ENCODE peak calls at places on chromosomes 7 and 10, in ten cellular contexts. R is A172; J is M059J; N is hepatic stellate cell; S is T-cell; H is mesothelial cell of epicardium; B is nephron progenitor cell; E is CD8-positive, alpha-beta T cell; K is body of pancreas; Y is AG04450. D is an unnamed sample.

GRCh38 chr7:17660116-17660515 is 280.2 kb downstream of the SNX13 start:
- DNase-seq in S (no peak), K (no peak), N (no peak), R (no peak), E (no peak), J (peak), H (no peak), B (no peak), Y (peak), D (no peak)

GRCh38 chr7:92820191-92820590 is 16.2 kb downstream of the CDK6 start:
- DNase-seq in H (no peak), N (no peak), R (no peak), Y (no peak), J (no peak), S (no peak), E (no peak), K (no peak), B (no peak), D (no peak)

GRCh38 chr7:47806701-47807103 is 141.6 kb downstream of the PKD1L1 start:
- DNase-seq in J (no peak), R (no peak), H (no peak), K (peak), N (no peak), E (no peak), S (no peak), Y (no peak), B (no peak), D (no peak)

GRCh38 chr7:113936535-113936934 is 17.7 kb upstream of the PPP1R3A start:
- DNase-seq in K (no peak), J (no peak), S (no peak), E (no peak), R (no peak), H (no peak), N (no peak), Y (no peak), B (no peak), D (no peak)

GRCh38 chr10:79242620-79243152 is 104.6 kb upstream of the PPIF start:
- DNase-seq in R (no peak), J (no peak), B (peak), H (peak), K (peak), S (peak), N (peak), E (peak), Y (peak), D (peak)

GRCh38 chr7:74206589-74207120 is 3.2 kb upstream of the LAT2 start:
- DNase-seq in S (peak), N (peak), J (peak), B (peak), E (peak), Y (peak), R (peak), K (peak), H (peak), D (peak)

GRCh38 chr10:5945561-5946418 is 31.6 kb downstream of the IL15RA start:
- DNase-seq in R (peak), H (no peak), B (no peak), N (peak), S (no peak), E (no peak), K (peak), Y (peak), J (peak), D (peak)

GRCh38 chr7:140689199-140690152 is 7.0 kb upstream of the NDUFB2 start:
- DNase-seq in R (no peak), Y (no peak), K (no peak), H (no peak), N (no peak), B (no peak), J (no peak), S (no peak), E (no peak), D (no peak)

GRCh38 chr7:151689196-151689971 is 169.7 kb upstream of the RHEB start:
- DNase-seq in K (peak), B (no peak), H (no peak), N (no peak), R (peak), E (no peak), J (peak), Y (no peak), S (no peak), D (peak)

GRCh38 chr7:48250441-48250951 is 79.2 kb downstream of the ABCA13 start:
- DNase-seq in R (peak), H (no peak), K (no peak), Y (no peak), E (no peak), B (no peak), J (peak), N (peak), S (no peak), D (no peak)

GRCh38 chr7:117251687-117252086 is 71.2 kb downstream of the WNT2 start:
- DNase-seq in J (peak), B (no peak), Y (no peak), R (no peak), N (peak), S (no peak), E (no peak), H (no peak), K (no peak), D (no peak)

GRCh38 chr7:75892634-75893272 is 13.9 kb downstream of the RHBDD2 start:
- DNase-seq in E (no peak), J (peak), H (no peak), Y (no peak), S (no peak), R (no peak), N (no peak), K (peak), B (no peak), D (peak)

GRCh38 chr7:99409192-99409572 is 413 bp downstream of the BUD31 start:
- DNase-seq in E (no peak), N (no peak), R (no peak), H (no peak), B (no peak), S (no peak), Y (no peak), K (no peak), J (no peak), D (no peak)

GRCh38 chr7:54080525-54080924 is 461.6 kb upstream of the VSTM2A start:
- DNase-seq in E (no peak), S (no peak), N (no peak), H (no peak), K (no peak), R (no peak), B (no peak), Y (no peak), J (no peak), D (no peak)

GRCh38 chr10:110344622-110345021 is 39.9 kb upstream of the SMNDC1 start:
- DNase-seq in J (peak), R (no peak), H (no peak), Y (no peak), S (no peak), N (no peak), K (no peak), B (no peak), E (no peak), D (no peak)

GRCh38 chr10:124640056-124640455 is 104.1 kb downstream of the FAM53B start:
- DNase-seq in E (no peak), K (no peak), Y (no peak), J (no peak), R (no peak), B (no peak), H (no peak), S (no peak), N (no peak), D (no peak)

GRCh38 chr10:88064608-88065383 is 201.4 kb downstream of the PTEN start:
- DNase-seq in R (no peak), N (no peak), H (no peak), B (no peak), J (no peak), E (no peak), K (peak), Y (peak), S (no peak), D (peak)

GRCh38 chr10:42754155-42755027 is 28.2 kb upstream of the BMS1 start:
- DNase-seq in Y (no peak), R (no peak), J (no peak), S (no peak), K (peak), E (no peak), B (peak), N (no peak), H (no peak), D (peak)

GRCh38 chr10:101710793-101711192 is 15.8 kb upstream of the FBXW4 start:
- DNase-seq in H (no peak), K (no peak), R (no peak), J (no peak), E (no peak), S (no peak), B (no peak), Y (no peak), N (no peak), D (no peak)

GRCh38 chr7:22627136-22627535 is 99.9 kb upstream of the IL6 start:
- DNase-seq in E (no peak), B (no peak), N (no peak), Y (no peak), H (no peak), K (no peak), R (peak), J (peak), S (no peak), D (no peak)

GRCh38 chr7:100493476-100494264 is 9.9 kb downstream of the NYAP1 start:
- DNase-seq in R (no peak), H (no peak), K (peak), Y (no peak), B (peak), E (peak), J (peak), S (peak), N (peak), D (peak)

GRCh38 chr10:23078114-23078513 is 17.3 kb upstream of the MSRB2 start:
- DNase-seq in B (no peak), J (no peak), E (no peak), S (no peak), R (no peak), N (no peak), Y (no peak), K (no peak), H (no peak), D (no peak)

GRCh38 chr10:74177140-74177677 is 26.2 kb downstream of the ADK start:
- DNase-seq in E (no peak), K (peak), B (no peak), H (no peak), R (peak), S (no peak), N (peak), J (peak), Y (no peak), D (peak)

GRCh38 chr10:72757712-72758111 is 65.8 kb downstream of the MCU start:
- DNase-seq in S (no peak), K (no peak), H (no peak), N (no peak), R (no peak), J (no peak), E (no peak), B (no peak), Y (no peak), D (no peak)

GRCh38 chr10:88254091-88254490 is 329.0 kb downstream of the RNLS start:
- DNase-seq in E (no peak), K (no peak), J (peak), S (no peak), N (peak), H (no peak), B (no peak), R (peak), Y (no peak), D (peak)

GRCh38 chr10:12501851-12502525 is 152.6 kb downstream of the CAMK1D start:
- DNase-seq in K (peak), R (no peak), J (no peak), S (no peak), B (no peak), N (no peak), E (no peak), H (no peak), Y (no peak), D (no peak)

GRCh38 chr7:81659697-81660395 is 110.0 kb downstream of the HGF start:
- DNase-seq in B (no peak), Y (no peak), N (no peak), E (no peak), S (no peak), R (no peak), J (no peak), K (no peak), H (no peak), D (no peak)

GRCh38 chr10:13614530-13615332 is 28.0 kb downstream of the PRPF18 start:
- DNase-seq in S (no peak), Y (peak), E (no peak), N (peak), K (no peak), J (peak), B (peak), H (peak), R (peak), D (no peak)

GRCh38 chr7:1902231-1902855 is 232.3 kb downstream of the ELFN1 start:
- DNase-seq in R (no peak), N (no peak), B (no peak), J (no peak), S (no peak), E (no peak), H (no peak), K (no peak), Y (no peak), D (peak)

GRCh38 chr10:4283841-4284610 is 499.0 kb upstream of the KLF6 start:
- DNase-seq in B (no peak), E (no peak), J (peak), Y (peak), R (no peak), K (peak), N (peak), H (no peak), S (no peak), D (peak)

GRCh38 chr7:150955519-150956394 is 22.4 kb downstream of the KCNH2 start:
- DNase-seq in E (no peak), H (peak), S (no peak), K (peak), Y (no peak), B (peak), J (no peak), N (no peak), R (no peak), D (no peak)

GRCh38 chr7:44390701-44391100 is 65.3 kb upstream of the CAMK2B start:
- DNase-seq in H (no peak), B (no peak), J (no peak), N (no peak), S (no peak), K (no peak), Y (no peak), E (no peak), R (no peak), D (no peak)

GRCh38 chr10:131107970-131108369 is 203.6 kb downstream of the TCERG1L start:
- DNase-seq in S (no peak), K (no peak), B (no peak), R (no peak), Y (no peak), N (no peak), H (no peak), E (no peak), J (no peak), D (peak)

GRCh38 chr10:28879875-28880381 is 202.6 kb downstream of the BAMBI start:
- DNase-seq in J (no peak), N (peak), K (no peak), R (no peak), Y (no peak), H (no peak), B (no peak), S (no peak), E (no peak), D (no peak)

GRCh38 chr10:34994565-34995142 is 95.5 kb downstream of the CUL2 start:
- DNase-seq in B (peak), R (peak), J (peak), N (peak), H (no peak), Y (peak), S (peak), K (peak), E (no peak), D (no peak)

D was measured in psoas muscle.